ENCODE peak calls at places on chromosomes 6 and 20, in four cellular contexts. M is heart right ventricle, D is upper lobe of right lung, L is heart left ventricle. T is an unnamed sample. For H3K4me1, the result is how much of the 10 kb centered on the place peaks cover.

GRCh38 chr6:43910638-43911353 is 140.8 kb downstream of the VEGFA start:
- DNase-seq in M (no peak), L (no peak), D (no peak), T (no peak)

GRCh38 chr6:124066995-124067552 is 263.4 kb downstream of the NKAIN2 start:
- DNase-seq in M (no peak), D (no peak), L (no peak), T (no peak)

GRCh38 chr6:33114428-33114827 is 38.6 kb downstream of the HLA-DPB1 start:
- DNase-seq in M (no peak), L (no peak), D (no peak), T (no peak)

GRCh38 chr20:37593710-37594109 is 66.0 kb upstream of the BLCAP start:
- DNase-seq in M (no peak), L (no peak), D (no peak), T (no peak)

GRCh38 chr6:150971230-150971629 is 105.7 kb downstream of the MTHFD1L start:
- DNase-seq in D (no peak), L (no peak), M (no peak), T (no peak)

GRCh38 chr6:160387887-160388286 is 39.7 kb downstream of the SLC22A3 start:
- DNase-seq in D (no peak), M (no peak), L (no peak), T (no peak)

GRCh38 chr20:43165611-43166010 is 24.1 kb downstream of the PTPRT start:
- DNase-seq in M (no peak), D (no peak), L (no peak), T (no peak)

GRCh38 chr20:56653221-56653620 is 24.1 kb downstream of the TFAP2C start:
- DNase-seq in L (no peak), M (no peak), D (no peak), T (no peak)

GRCh38 chr6:36968266-36968977 is 13.9 kb downstream of the PI16 start:
- DNase-seq in D (no peak), M (no peak), L (no peak), T (peak)

GRCh38 chr6:112225691-112226090 is 28.7 kb downstream of the LAMA4 start:
- DNase-seq in D (no peak), L (no peak), M (no peak), T (no peak)

GRCh38 chr6:112227411-112227810 is 27.0 kb downstream of the LAMA4 start:
- DNase-seq in L (no peak), D (no peak), M (no peak), T (no peak)

GRCh38 chr6:112227992-112228391 is 26.4 kb downstream of the LAMA4 start:
- DNase-seq in D (no peak), M (no peak), L (no peak), T (no peak)

GRCh38 chr6:112231609-112232060 is 22.7 kb downstream of the LAMA4 start:
- DNase-seq in D (no peak), M (no peak), L (no peak), T (no peak)

DNA sequence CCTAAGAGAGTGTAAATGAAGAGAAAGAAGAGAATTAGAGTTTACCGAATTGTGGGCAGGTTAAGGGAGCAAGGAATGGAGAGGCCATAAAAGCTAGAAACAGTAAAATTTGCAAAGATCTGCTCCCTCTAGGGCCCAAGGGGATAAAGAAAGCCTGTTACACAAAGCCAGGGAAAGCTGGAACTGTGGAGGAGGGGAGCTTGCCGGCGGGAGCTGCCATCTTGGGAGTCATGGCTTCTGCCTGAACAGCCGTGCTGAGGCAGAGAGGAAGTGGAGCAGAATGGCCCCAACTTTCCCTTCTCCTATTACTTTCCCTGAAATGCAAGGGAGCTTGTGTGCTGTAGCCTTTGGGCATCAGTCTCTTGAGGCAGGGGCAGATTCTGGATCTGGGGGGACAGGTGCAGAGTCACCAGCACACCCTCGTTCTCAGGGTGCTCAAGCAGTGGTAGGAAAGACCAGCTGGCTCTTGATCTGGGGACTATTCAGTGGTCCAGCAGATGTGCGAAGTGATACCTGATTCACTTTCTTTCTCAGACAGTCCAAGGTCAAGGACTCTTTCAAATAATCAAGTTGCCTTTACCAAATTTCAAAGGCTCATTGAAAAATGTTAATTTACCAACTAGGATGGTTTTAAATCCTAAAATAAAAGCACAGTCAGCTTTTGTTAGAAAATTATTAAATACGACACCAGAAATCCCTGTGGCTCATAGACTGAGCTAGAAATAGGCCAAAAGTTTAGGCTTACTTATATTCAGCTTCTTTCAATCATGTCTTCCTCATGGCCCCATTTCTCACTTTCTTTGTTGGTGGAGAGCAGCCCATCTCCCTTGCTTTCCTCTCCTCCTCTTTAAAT is 25.7 kb downstream of the LAMA4 start:
- DNase-seq in M (no peak), D (no peak), L (no peak), T (no peak)
- H3K4me1 ChIP-seq in M (half or more), D (under half), L (under half), T (under half)

GRCh38 chr20:25251019-25251418 is 3.1 kb downstream of the PYGB start:
- DNase-seq in M (no peak), D (no peak), L (no peak), T (no peak)

GRCh38 chr20:25252686-25253421 is 5.0 kb downstream of the PYGB start:
- DNase-seq in L (no peak), D (no peak), M (no peak), T (no peak)

GRCh38 chr20:25252226-25252625 is 4.3 kb downstream of the PYGB start:
- DNase-seq in L (no peak), D (no peak), M (no peak), T (peak)

GRCh38 chr20:25250508-25250907 is 2.6 kb downstream of the PYGB start:
- DNase-seq in L (no peak), M (no peak), D (no peak), T (peak)

DNA sequence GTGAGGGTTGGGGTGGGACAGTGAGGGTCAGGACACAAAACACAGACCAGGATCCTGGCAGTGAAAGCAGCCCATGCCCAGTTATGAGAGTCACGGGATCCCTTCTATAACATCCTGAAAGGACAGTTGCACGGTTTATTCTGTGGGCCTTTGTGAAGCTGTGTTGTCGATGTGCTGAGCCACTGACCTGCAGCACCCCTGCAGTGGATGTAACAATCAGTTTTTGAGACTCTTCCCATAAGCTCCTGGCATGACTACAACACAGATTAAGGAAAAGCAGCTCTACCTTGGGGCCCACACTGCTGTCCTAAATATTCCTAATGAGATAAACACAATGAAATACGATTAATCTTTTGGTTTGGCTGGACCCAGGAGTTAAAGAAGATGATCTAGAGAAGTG is 3.7 kb downstream of the PYGB start:
- DNase-seq in M (no peak), D (no peak), L (no peak), T (no peak)
- H3K4me1 ChIP-seq in M (half or more), D (under half), L (under half), T (half or more)

DNA sequence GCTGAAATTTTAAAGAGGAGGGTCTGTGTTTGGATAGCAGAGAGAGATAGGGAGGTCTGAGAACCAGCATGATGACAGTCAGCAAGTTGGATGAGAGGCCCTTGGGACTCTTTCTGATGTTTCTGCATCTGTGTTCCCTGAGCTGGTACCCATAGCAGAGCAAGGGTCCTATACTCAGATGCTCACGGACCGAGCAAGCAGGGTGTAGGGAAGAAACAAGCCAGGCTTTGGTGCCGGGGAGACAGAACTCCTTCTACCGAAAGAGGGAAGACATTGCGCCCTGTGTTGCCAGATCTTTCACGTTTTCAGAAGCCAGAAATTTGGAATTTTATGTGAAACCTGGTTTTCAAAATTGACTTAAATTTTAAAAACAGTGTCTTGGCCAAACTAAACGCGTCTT is 34.6 kb downstream of the NEDD9 start:
- DNase-seq in M (no peak), L (no peak), D (no peak), T (no peak)
- H3K4me1 ChIP-seq in M (half or more), L (under half), D (half or more), T (under half)

GRCh38 chr20:2023151-2023550 is 29.3 kb upstream of the PDYN start:
- DNase-seq in M (no peak), D (no peak), L (no peak), T (no peak)

GRCh38 chr20:2026514-2026913 is 32.7 kb upstream of the PDYN start:
- DNase-seq in M (no peak), D (no peak), L (no peak), T (no peak)

GRCh38 chr20:2022163-2022562 is 28.3 kb upstream of the PDYN start:
- DNase-seq in L (no peak), M (no peak), D (no peak), T (no peak)

DNA sequence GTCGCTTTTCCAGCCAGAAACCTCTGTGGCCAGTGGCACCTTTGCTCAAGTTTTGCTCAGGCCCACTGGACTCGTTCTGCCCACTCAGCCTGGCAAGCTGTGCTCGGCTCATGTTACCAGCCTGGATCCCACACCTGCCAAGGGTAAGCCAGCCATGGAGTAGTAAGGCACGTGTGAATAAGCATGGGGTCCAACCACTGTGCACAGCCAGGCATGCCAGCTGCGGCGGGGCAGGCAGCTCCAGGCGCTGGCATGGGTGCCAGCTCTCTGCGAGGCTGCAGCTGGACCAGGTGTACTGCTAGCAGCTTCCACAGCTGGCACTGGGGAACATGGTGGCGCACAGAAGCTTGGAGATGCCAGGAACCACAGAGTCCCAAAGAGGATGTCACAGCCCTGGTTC is 32.1 kb upstream of the PDYN start:
- DNase-seq in L (no peak), M (no peak), D (no peak), T (no peak)
- H3K4me1 ChIP-seq in L (under half), M (under half), D (under half), T (under half)